ENCODE peak calls at places on chromosomes 4 and X, in four cellular contexts. G, F, T and I are unnamed samples.

GRCh38 chrX:19867411-19867732 is 20.0 kb downstream of the SH3KBP1 start:
- DNase-seq in G (peak; percentile 14), F (no peak), T (no peak), I (no peak)

GRCh38 chr4:56696056-56696455 is 15.0 kb upstream of the HOPX start:
- DNase-seq in G (peak; percentile 63), F (no peak), T (peak; percentile 3), I (no peak)

GRCh38 chrX:42930951-42931350 is 153.0 kb upstream of the PPP1R2C start:
- DNase-seq in G (no peak), F (no peak), T (no peak), I (no peak)

GRCh38 chrX:119343856-119344255 is 55.3 kb upstream of the SLC25A43 start:
- DNase-seq in G (peak; percentile 79), F (no peak), T (no peak), I (no peak)

GRCh38 chr4:3820806-3821579 is 54.8 kb downstream of the ADRA2C start:
- DNase-seq in G (no peak), F (no peak), T (no peak), I (no peak)

GRCh38 chrX:142214081-142214480 is 9.0 kb upstream of the MAGEC2 start:
- DNase-seq in G (no peak), F (no peak), T (no peak), I (no peak)

GRCh38 chr4:40233227-40233626 is 36.4 kb downstream of the RHOH start:
- DNase-seq in G (no peak), F (no peak), T (no peak), I (no peak)

GRCh38 chrX:98068210-98068609 is 1184.5 kb downstream of the RPA4 start:
- DNase-seq in G (no peak), F (no peak), T (peak; percentile 48), I (no peak)

GRCh38 chr4:177079327-177079726 is 230.3 kb upstream of the NEIL3 start:
- DNase-seq in G (peak; percentile 58), F (no peak), T (peak; percentile 41), I (no peak)

GRCh38 chr4:102959503-102959902 is 60.0 kb downstream of the SLC9B1 start:
- DNase-seq in G (no peak), F (no peak), T (no peak), I (no peak)

GRCh38 chrX:312621-313331 is 5.8 kb downstream of the GTPBP6 start:
- DNase-seq in G (no peak), F (no peak), T (no peak), I (no peak)

DNA sequence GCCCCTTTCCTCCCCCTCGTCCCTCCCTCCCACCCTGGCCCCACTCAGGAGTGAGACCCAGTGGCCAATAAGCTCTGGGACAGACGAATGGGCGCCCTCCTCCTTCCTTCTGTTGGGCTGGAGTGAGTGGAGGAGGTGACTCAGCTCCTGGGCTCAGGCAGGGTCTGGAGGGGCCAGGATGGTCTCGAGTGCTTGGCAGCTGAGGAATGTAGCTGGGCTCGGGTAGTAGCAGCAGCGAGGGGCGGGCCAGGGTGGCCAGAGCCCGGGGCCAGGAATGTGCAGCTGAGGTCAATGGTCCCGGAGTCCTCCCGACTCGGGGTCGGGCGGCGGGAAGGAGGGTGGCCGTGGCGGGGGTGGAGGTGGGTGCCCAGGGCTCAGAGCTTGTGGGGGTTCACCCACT is 15.0 kb downstream of the G6PD start:
- DNase-seq in G (no peak), F (no peak), T (peak; percentile 79), I (no peak)
- H3K27me3 ChIP-seq in G (no peaks in the 10 kb centered on the region), F (no peaks in the 10 kb centered on the region), T (no peaks in the 10 kb centered on the region), I (no peaks in the 10 kb centered on the region)

DNA sequence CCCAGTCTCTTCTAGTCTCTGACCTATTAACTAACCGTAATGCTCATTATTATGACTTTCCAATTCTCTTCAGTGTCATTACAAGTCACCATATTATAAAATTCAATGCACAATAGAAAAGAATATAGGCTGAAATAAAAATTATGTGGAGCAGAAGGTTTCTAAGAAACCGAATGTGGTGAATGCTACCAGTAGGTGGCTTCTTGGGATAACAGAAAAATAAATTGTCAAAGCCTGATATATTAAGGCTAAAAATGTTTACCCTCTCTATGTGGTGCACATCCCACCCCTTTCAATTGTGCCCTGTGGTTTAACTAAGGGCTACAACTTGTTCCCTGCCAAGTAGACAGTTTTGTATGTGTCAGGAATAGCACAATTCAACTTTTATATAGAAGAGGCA is 624.6 kb upstream of the TECRL start:
- DNase-seq in G (peak; percentile 53), F (no peak), T (no peak), I (no peak)
- TF ChIP-seq CTCF in G (peak; percentile 82), F (no peak), T (peak; percentile 73), I (no peak)

GRCh38 chr4:37890501-37891220 is at the start of gene TBC1D1:
- DNase-seq in G (peak; percentile 24), F (peak; percentile 15), T (peak; percentile 74), I (peak; percentile 73)
- H3K4me3 ChIP-seq in G (peak within 1 kb of the TSS; percentile 69), F (peak within 1 kb of the TSS; percentile 60), T (peak within 1 kb of the TSS; percentile 64), I (peak within 1 kb of the TSS; percentile 71)

DNA sequence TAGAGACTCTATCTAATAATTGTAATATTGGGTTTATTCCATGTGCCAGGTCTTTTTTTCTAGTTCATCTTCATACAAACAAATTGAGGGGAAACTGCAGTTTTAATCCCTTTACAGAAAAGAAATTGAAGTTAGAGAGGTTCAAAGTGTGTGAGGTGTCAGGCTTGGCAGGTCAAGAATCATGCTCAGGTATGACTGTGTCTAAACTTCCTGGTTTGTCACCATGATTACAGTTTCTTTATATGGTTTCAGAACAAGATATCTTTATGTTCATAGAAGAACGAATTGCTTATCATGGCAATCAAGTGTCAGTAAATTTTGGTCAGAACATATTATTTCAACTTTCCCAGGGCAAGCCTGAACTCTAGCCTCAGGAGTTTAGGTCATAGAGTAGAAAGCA is 460.4 kb downstream of the RAPGEF2 start:
- DNase-seq in G (no peak), F (no peak), T (no peak), I (no peak)
- H3K27me3 ChIP-seq in G (no peaks in the 10 kb centered on the region), F (no peaks in the 10 kb centered on the region), T (no peaks in the 10 kb centered on the region), I (no peaks in the 10 kb centered on the region)

DNA sequence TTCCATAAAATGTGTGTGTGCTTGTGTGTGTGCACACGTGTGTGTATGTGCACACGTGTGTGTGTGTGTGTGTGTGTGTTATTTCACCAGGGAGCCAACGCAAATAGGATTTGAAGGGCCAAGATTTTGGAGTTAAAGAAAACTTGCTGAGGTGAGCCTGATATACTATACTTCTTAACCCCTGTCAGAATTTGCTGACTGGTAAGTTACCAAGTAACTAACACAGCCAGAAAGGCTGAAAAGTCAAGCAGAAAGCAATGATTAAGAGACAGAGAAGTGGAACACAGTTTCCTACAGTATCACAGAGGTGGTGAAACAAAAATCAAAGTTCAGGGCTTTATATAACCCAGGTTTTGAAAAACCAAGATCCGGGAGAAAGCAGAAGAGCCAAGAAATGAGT is 47.6 kb downstream of the GABRA3 start:
- DNase-seq in G (no peak), F (no peak), T (no peak), I (no peak)
- TF ChIP-seq CTCF in G (no peak), F (no peak), T (no peak), I (no peak)

DNA sequence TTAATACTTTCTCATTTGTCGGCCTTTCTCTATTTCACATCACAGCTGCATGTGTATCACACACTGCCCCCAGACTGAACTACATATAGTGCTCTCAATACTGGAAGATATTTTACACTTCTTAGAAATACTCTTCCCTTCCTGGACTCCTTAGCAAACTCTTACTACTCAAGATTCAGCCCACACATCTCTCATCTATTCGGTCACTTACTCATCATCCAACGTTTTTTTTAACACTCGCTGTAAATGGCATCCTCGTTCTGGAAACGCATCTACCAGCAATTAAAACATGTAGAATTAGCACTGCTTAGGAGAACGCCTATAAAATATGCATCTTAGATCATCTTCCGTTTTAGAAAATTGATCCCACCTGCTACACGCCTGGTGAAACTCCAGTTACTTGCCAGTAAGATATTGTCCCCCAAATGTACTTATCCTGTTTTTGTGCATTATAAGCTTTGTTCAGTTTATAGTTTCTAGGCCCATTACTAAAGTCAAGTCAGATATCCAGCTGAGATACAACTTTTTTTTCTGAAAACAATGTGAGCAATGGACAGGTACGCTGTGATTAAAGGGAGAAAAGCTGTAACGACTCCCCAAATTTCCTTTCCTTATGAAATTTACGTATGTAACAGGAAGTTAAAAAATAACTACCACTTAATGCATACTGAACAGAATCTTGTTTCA is 1.0 kb downstream of the LRP2BP start:
- DNase-seq in G (peak; percentile 9), F (no peak), T (no peak), I (no peak)
- H3K4me3 ChIP-seq in G (peak overlapping the region; percentile 66), F (peak overlapping the region; percentile 73), T (no peak overlapping the region), I (peak overlapping the region; percentile 84)

GRCh38 chr4:53702334-53703266 is 111.3 kb upstream of the LNX1 start:
- DNase-seq in G (peak; percentile 86), F (no peak), T (peak; percentile 76), I (peak; percentile 86)
- H3K27me3 ChIP-seq in G (no peaks in the 10 kb centered on the region), F (no peaks in the 10 kb centered on the region), T (no peaks in the 10 kb centered on the region), I (no peaks in the 10 kb centered on the region)

GRCh38 chrX:147570483-147570882 is 341.2 kb upstream of the FMR1 start:
- DNase-seq in G (no peak), F (no peak), T (no peak), I (no peak)
- TF ChIP-seq CTCF in G (peak; percentile 24), F (no peak), T (peak; percentile 40), I (no peak)